ENCODE peak calls at places on chromosomes 16 and 17, in six cellular contexts. Y, P, K, M, G and V are unnamed samples.
A peak's percentile ranks its signal among the peaks of the same experiment; 100 is the strongest.

GRCh38 chr17:76446449-76447231 is 6.3 kb downstream of the UBE2O start:
- DNase-seq in G (no peak), M (no peak), P (no peak), Y (peak; percentile 96), K (no peak), V (no peak)

GRCh38 chr17:40284085-40284713 is 3.5 kb upstream of the CDC6 start:
- DNase-seq in M (no peak), Y (peak; percentile 62), G (peak; percentile 30), K (no peak), P (no peak), V (no peak)

GRCh38 chr16:81650982-81651562 is 128.0 kb upstream of the PLCG2 start:
- DNase-seq in P (no peak), Y (no peak), M (no peak), K (no peak), G (peak; percentile 18), V (no peak)

GRCh38 chr17:17134952-17135340 is 71.2 kb downstream of the PLD6 start:
- DNase-seq in G (no peak), M (no peak), Y (no peak), K (no peak), P (no peak), V (no peak)

GRCh38 chr16:57480754-57481230 is 5.5 kb downstream of the DOK4 start:
- DNase-seq in K (no peak), G (no peak), M (no peak), P (no peak), Y (no peak), V (no peak)

GRCh38 chr17:31605761-31606160 is 214.3 kb downstream of the RAB11FIP4 start:
- DNase-seq in Y (no peak), M (no peak), P (no peak), G (no peak), K (no peak), V (no peak)

GRCh38 chr16:66543541-66543940 is 6.4 kb downstream of the TK2 start:
- DNase-seq in K (no peak), G (no peak), M (no peak), P (no peak), Y (no peak), V (no peak)

GRCh38 chr17:68812876-68813584 is 142.2 kb downstream of the ABCA8 start:
- DNase-seq in Y (no peak), K (no peak), M (no peak), P (no peak), G (peak; percentile 97), V (no peak)

GRCh38 chr17:57125866-57126265 is 40.8 kb downstream of the AKAP1 start:
- DNase-seq in P (no peak), G (no peak), K (no peak), M (no peak), Y (no peak), V (no peak)

GRCh38 chr17:4545217-4545951 is 9.8 kb downstream of the MYBBP1A start:
- DNase-seq in P (no peak), Y (no peak), M (no peak), G (no peak), K (no peak), V (no peak)

GRCh38 chr17:259341-259976 is 78.0 kb upstream of the DOC2B start:
- DNase-seq in Y (no peak), K (no peak), M (no peak), G (no peak), P (no peak), V (peak; percentile 2)

GRCh38 chr16:50472472-50472871 is 75.7 kb upstream of the NKD1 start:
- DNase-seq in P (no peak), M (no peak), K (no peak), G (no peak), Y (no peak), V (no peak)

GRCh38 chr17:71460943-71461342 is 659.9 kb upstream of the SOX9 start:
- DNase-seq in G (peak; percentile 40), P (no peak), M (no peak), K (no peak), Y (no peak), V (no peak)

GRCh38 chr17:59479141-59479540 is 86.3 kb upstream of the DHX40 start:
- DNase-seq in M (no peak), Y (no peak), G (peak; percentile 46), P (no peak), K (no peak), V (no peak)

GRCh38 chr17:1703063-1703462 is 7.1 kb downstream of the TLCD2 start:
- DNase-seq in P (no peak), K (no peak), Y (no peak), G (no peak), M (no peak), V (no peak)

GRCh38 chr16:11024333-11025053 is 80.1 kb downstream of the CLEC16A start:
- DNase-seq in P (no peak), K (no peak), Y (no peak), G (no peak), M (no peak), V (no peak)

GRCh38 chr17:73170921-73171320 is 6.1 kb downstream of the SSTR2 start:
- DNase-seq in P (no peak), K (no peak), M (no peak), Y (no peak), G (no peak), V (no peak)

GRCh38 chr16:48879173-48879926 is 269.4 kb upstream of the N4BP1 start:
- DNase-seq in Y (no peak), M (no peak), G (no peak), K (no peak), P (no peak), V (no peak)

GRCh38 chr17:40931311-40931710 is 6.1 kb downstream of the KRT23 start:
- DNase-seq in P (no peak), G (no peak), Y (no peak), K (no peak), M (no peak), V (no peak)

GRCh38 chr16:90019543-90020259 is 445 bp upstream of the DBNDD1 start:
- DNase-seq in P (no peak), K (peak; percentile 85), G (peak; percentile 70), Y (no peak), M (peak; percentile 53), V (peak; percentile 37)

GRCh38 chr17:43401293-43401692 is 2.5 kb downstream of the ARL4D start:
- DNase-seq in P (no peak), M (peak; percentile 43), G (no peak), K (no peak), Y (peak; percentile 88), V (no peak)

GRCh38 chr17:924711-925480 is 54.7 kb downstream of the NXN start:
- DNase-seq in P (no peak), K (no peak), G (no peak), Y (peak; percentile 83), M (no peak), V (no peak)

GRCh38 chr16:56781565-56781964 is 51.6 kb downstream of the NUP93 start:
- DNase-seq in G (peak; percentile 44), K (no peak), P (no peak), M (no peak), Y (no peak), V (no peak)

GRCh38 chr16:86580063-86580797 is 1.9 kb downstream of the FOXL1 start:
- DNase-seq in M (no peak), G (no peak), K (no peak), Y (no peak), P (no peak), V (no peak)

GRCh38 chr17:76635659-76636360 is 7.7 kb downstream of the ST6GALNAC1 start:
- DNase-seq in Y (no peak), M (no peak), P (no peak), G (no peak), K (no peak), V (no peak)

GRCh38 chr17:82330322-82331239 is 3.0 kb downstream of the SECTM1 start:
- DNase-seq in G (peak; percentile 64), Y (peak; percentile 71), M (peak; percentile 30), K (no peak), P (no peak), V (no peak)

GRCh38 chr17:298791-299450 is 53.7 kb downstream of the RPH3AL start:
- DNase-seq in Y (no peak), G (no peak), M (no peak), P (no peak), K (no peak), V (no peak)

DNA sequence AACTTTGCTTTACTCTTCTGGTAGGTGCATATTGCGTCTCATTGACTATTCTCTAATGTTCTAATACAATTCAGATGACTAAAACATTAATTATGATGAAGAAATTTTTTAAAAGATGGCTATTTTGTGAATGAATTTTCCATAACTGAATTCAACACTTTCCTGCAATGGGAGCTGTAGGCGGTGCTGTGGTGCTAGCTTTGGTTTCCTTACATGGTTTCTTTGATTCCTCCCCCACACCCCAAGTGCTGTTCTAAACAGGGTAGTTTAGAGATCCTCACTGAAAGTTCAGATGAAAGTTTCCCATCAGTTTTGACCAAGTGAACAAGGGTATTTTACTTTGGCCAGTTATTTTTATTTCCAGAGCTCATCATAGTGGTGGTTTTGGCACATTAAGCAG is 26.0 kb upstream of the MRC2 start:
- DNase-seq in G (no peak), K (no peak), M (no peak), P (no peak), Y (no peak), V (no peak)
- TF ChIP-seq CTCF in G (no peak), K (peak; percentile 4), M (no peak), P (no peak), Y (no peak), V (no peak)

GRCh38 chr16:73565263-73565662 is 517.3 kb upstream of the ZFHX3 start:
- DNase-seq in K (no peak), G (peak; percentile 49), Y (no peak), P (no peak), M (no peak), V (no peak)
- TF ChIP-seq CTCF in K (peak; percentile 18), G (peak; percentile 49), Y (no peak), P (peak; percentile 40), M (no peak), V (no peak)

DNA sequence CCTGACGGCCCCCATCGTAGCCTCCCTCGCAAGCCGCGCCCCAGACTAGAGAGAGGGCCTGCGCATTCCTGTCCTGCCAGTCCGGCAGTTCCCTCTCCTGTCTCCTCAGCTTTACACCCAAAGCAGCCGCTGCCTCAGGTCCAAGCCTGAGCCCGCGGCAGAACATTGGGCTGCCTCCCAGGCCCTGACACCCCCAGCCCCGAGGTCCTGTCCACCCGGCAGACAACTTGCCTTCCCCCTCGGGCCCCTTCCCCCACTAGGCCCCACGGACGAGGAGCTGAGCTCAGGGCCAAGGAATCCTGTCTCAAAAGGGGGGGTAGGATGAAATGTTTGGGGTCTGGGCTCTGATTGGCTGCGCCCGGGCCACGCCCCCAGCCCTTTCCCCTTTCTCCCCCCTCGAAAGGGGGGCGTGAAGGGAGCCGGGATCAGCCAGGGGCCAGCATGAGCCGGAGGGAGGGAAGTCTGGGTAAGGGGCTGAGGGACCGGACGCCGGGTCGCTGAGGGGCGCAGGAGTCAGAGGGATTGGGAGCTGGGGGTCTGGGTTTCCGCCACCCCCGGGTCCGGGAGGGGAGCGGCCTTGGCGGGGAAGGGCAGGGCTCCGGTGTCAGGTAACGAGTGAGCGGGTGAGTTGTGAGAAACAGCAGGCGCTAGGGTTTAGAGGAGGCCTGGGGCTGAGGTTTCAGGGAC is at the start of gene CTF1:
- DNase-seq in P (no peak), Y (peak; percentile 81), M (peak; percentile 78), K (no peak), G (peak; percentile 71), V (peak; percentile 62)
- TF ChIP-seq CTCF in P (no peak), Y (no peak), M (no peak), K (no peak), G (no peak), V (no peak)

DNA sequence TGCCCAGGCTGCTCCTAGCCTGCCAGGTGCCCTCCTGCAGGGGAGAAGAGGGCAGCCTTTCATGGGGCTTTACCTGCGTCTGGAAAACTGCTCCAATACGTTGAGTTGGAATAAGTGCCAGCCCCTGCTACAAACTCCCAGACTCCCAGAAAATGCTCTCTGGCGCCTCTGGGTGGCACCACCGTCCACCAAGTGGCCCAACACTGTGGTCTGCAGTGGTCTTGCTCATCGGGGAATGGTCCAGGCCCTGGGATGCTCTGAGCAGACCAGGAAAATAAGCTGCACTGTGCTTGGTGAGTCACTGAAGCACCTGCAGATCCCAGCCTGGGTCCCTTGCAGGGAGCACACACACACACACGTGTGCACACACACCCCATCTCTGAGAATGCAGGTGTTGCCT is 20.8 kb downstream of the CDIP1 start:
- DNase-seq in K (no peak), M (no peak), P (peak; percentile 35), Y (no peak), G (peak; percentile 62), V (peak; percentile 67)
- TF ChIP-seq CTCF in K (peak; percentile 62), M (peak; percentile 72), P (peak; percentile 69), Y (peak; percentile 54), G (peak; percentile 66), V (peak; percentile 60)